ENCODE peak calls at places on chromosomes 7 and 10, in five cellular contexts. R, Z, M, J and Q are unnamed samples.

GRCh38 chr7:1492221-1492620 is 12.0 kb downstream of the INTS1 start:
- DNase-seq in J (no peak), M (no peak), R (no peak), Z (no peak), Q (no peak)

GRCh38 chr10:71064413-71065118 is 147.8 kb upstream of the UNC5B start:
- DNase-seq in M (peak; percentile 3), R (no peak), Z (no peak), J (no peak), Q (no peak)

GRCh38 chr10:69890065-69890831 is 88.5 kb downstream of the COL13A1 start:
- DNase-seq in R (no peak), Z (no peak), J (no peak), M (no peak), Q (no peak)

GRCh38 chr7:77942431-77942830 is 143.9 kb downstream of the PHTF2 start:
- DNase-seq in M (no peak), R (no peak), J (no peak), Z (no peak), Q (no peak)

GRCh38 chr7:47183896-47184629 is 397.8 kb downstream of the TNS3 start:
- DNase-seq in J (peak; percentile 62), M (no peak), R (no peak), Z (no peak), Q (no peak)

GRCh38 chr7:83648464-83649241 is at the start of gene SEMA3E:
- DNase-seq in Z (peak; percentile 30), R (no peak), M (peak; percentile 65), J (peak; percentile 13), Q (peak; percentile 31)

GRCh38 chr7:15821484-15822122 is 135.1 kb upstream of the MEOX2 start:
- DNase-seq in Z (no peak), R (no peak), M (peak; percentile 16), J (no peak), Q (no peak)

GRCh38 chr10:72015868-72016267 is 51.7 kb downstream of the CHST3 start:
- DNase-seq in M (no peak), Z (no peak), R (no peak), J (no peak), Q (no peak)

GRCh38 chr10:29811751-29812427 is 177.1 kb upstream of the SVIL start:
- DNase-seq in J (peak; percentile 32), Z (peak; percentile 58), M (peak; percentile 96), R (peak; percentile 83), Q (peak; percentile 97)

GRCh38 chr10:61197022-61197421 is 253.0 kb upstream of the RHOBTB1 start:
- DNase-seq in M (peak; percentile 5), Z (no peak), J (no peak), R (no peak), Q (no peak)

DNA sequence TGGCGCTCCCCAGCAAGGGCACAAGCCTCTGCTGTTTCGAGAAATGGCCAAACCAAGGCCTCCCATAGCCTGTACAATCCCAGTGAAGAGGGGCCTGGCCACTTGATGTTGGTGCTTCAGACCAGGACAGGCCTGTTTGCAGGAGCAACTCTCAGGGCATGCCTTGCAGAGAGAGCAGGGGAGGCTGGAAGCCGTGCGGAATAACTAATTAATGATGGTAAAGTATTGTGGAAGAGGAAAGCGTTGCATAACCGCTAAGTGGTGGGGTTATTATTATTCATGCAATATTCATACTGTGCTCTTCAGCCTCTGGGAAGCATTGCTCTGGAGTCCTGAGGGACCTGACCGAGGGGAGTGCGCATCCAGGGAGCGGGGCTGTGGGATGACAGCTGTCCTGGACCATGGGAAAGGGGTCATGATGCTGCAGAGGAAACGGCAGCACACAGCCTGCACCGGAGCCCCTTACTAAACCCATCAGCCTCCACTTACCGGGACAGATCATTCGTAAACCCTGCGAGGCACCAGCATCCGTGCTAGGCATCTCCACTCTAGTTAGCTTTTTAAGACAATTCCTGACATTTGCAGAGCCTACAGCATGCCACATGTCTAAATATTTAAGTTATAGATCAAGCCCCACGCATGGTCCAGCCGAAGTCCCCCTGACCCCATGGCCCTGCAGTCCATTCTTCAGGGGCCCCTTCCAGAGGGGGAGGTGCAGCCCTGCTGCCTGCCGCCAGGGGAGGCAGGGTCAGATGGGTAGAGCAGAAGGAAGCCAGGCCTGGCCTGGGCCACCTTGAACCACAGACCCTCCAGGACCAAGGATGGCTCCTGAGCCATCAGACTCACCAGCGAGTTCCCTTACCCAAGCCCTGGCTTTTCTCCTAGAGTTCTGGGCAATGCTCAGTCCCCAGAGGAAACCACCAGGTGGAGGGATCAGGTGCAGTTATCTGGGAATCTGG is 11.6 kb downstream of the TMEM273 start:
- DNase-seq in R (no peak), M (no peak), Z (no peak), J (no peak), Q (no peak)
- TF ChIP-seq CTCF in R (no peak), M (peak; percentile 1), Z (peak; percentile 31), J (no peak), Q (no peak)

GRCh38 chr10:33143160-33143728 is 185.2 kb upstream of the ITGB1 start:
- DNase-seq in R (no peak), J (no peak), Z (peak; percentile 75), M (peak; percentile 86), Q (no peak)
- H3K4me3 ChIP-seq in R (no peak overlapping the region), J (no peak overlapping the region), Z (no peak overlapping the region), M (no peak overlapping the region), Q (no peak overlapping the region)

GRCh38 chr7:129493555-129493954 is 8.8 kb upstream of the SMKR1 start:
- DNase-seq in J (no peak), Z (peak; percentile 19), R (peak; percentile 29), M (peak; percentile 50), Q (no peak)
- TF ChIP-seq CTCF in J (no peak), Z (peak; percentile 47), R (peak; percentile 40), M (peak; percentile 48), Q (peak; percentile 41)

DNA sequence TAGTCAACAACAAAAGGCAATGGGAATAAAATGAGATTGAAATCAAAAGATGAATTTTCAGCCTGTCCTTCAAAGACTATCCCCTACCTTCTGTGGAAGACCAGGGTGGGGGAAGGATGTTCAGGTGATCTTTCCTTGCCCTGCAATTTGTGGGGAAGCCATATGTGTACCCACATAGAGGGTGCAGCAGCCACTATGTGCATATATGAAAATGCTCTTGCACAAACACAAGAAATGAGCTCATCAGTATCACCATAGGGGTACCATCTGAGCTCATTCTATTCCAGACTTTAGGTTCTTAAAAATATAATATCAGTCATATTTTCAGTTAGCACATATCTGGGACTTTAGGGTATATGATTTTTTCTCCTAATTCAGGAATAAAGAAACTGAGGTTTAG is 17.7 kb downstream of the GIMAP5 start:
- DNase-seq in R (no peak), M (no peak), Z (no peak), J (no peak), Q (no peak)
- H3K4me3 ChIP-seq in R (no peak overlapping the region), M (no peak overlapping the region), Z (no peak overlapping the region), J (no peak overlapping the region), Q (no peak overlapping the region)

GRCh38 chr7:88942815-88943501 is 147.4 kb upstream of the TEX47 start:
- DNase-seq in R (no peak), J (no peak), M (no peak), Z (no peak), Q (no peak)
- TF ChIP-seq CTCF in R (no peak), J (no peak), M (no peak), Z (no peak), Q (no peak)

DNA sequence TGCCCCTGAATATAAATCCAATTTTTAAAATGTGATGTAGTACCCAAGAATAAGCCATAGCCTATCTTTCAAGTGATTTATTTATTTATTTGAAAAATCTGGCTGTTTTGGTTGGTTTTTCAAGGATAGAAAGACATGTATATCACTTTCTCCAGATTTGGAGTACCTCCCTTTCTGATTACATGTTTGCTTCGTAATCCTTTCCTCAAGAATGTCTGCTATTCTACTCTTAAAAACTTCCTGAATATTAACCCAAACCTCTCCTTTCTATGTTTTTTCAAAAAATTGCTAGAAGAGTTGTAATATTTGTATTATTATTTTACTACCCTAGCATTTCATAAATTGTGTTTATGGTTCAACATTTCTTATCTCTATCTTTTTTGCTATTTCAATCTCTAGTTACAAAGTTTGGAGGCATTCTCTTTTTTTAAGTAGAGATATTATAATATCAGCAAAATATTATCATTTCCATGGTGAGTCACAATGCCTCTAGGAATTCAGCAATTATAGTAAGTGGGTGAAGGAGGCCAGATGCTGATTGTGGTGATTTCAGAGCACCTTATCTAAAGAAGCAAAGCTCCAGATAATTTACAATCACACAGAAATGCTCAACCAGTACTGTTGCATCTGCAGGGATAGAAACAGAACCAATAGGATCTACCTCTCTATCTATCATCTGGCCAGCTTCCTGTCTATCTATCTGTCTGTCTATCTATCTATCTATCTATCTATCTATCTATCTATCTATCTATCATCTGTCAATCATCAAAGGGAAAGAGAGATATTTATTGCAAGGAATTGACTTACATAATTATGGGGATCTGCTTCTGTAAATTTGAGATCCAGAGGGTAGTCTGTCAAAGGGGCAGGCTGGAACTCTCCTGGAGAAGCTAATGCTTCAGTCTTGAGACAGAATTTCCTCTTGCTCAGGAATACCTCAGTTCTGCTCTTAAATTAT is 412.5 kb upstream of the SEMA3C start:
- DNase-seq in J (no peak), Z (peak; percentile 47), M (peak; percentile 55), R (no peak), Q (no peak)
- H3K4me3 ChIP-seq in J (no peak overlapping the region), Z (no peak overlapping the region), M (no peak overlapping the region), R (no peak overlapping the region), Q (no peak overlapping the region)

GRCh38 chr7:19984231-19984632 is 210.8 kb upstream of the TMEM196 start:
- DNase-seq in J (no peak), R (no peak), Z (no peak), M (no peak), Q (no peak)
- TF ChIP-seq CTCF in J (no peak), R (no peak), Z (peak; percentile 29), M (peak; percentile 14), Q (no peak)

DNA sequence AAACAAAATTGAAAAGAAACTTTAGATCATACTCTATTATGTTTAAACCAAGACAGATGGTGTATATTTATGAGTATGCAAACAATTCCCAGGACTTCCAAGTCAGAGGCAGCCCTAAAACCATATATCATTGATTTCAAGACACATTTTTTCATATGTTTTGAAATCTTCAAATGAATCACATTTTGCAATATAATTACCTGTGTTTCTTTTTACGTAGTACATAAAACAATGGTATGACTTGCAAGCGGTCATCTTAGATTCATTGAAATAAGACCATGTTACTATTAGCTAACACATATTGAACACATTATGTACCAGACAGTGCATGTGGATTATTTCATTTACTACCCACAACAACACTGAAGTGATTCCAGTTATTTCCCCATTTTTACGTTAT is 14.9 kb downstream of the SMURF1 start:
- DNase-seq in Z (no peak), J (no peak), R (no peak), M (no peak), Q (no peak)
- H3K4me3 ChIP-seq in Z (no peak overlapping the region), J (no peak overlapping the region), R (no peak overlapping the region), M (no peak overlapping the region), Q (no peak overlapping the region)

DNA sequence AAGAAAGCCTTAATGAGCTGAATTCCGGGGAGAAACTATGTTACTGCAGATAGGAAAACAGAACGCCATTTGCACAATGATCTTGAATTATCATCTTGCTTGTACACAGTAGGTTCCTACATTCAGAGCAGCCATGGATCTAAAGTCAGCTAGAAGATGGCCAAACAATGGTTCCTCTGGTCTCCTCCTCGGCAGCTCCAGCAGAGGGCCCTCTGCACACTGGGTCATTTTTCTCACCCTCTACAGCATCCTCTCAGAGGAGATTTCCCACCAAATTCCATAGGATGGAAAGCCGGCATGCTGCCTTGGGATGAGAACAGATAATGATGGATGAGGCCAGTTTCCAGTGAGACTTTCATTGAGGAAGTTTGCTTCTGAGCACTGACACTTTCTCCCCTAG is 308.5 kb upstream of the NFE2L3 start:
- DNase-seq in J (no peak), M (no peak), R (no peak), Z (no peak), Q (no peak)
- TF ChIP-seq CTCF in J (no peak), M (peak; percentile 24), R (no peak), Z (peak; percentile 54), Q (peak; percentile 4)